ENCODE peak calls at places on chromosomes 7 and 10, in eight cellular contexts. One of them, this sample, is unnamed.

GRCh38 chr10:1360581-1361164 is 304.5 kb downstream of the WDR37 start:
- DNase-seq in ELR: no peak
- DNase-seq in hepatic stellate cell: no peak
- DNase-seq in activated T-cell treated with anti-CD3 and anti-CD28 coated beads, Interleukin-2, amount 50 U/mL, for 72 hours: no peak
- DNase-seq in psoas muscle: no peak
- DNase-seq in GM06990: no peak
- DNase-seq in NCI-H2029: no peak
- DNase-seq in progenitor cell of endocrine pancreas: no peak
- DNase-seq in this sample: no peak

GRCh38 chr10:102629661-102630614 is 14.3 kb upstream of the TRIM8 start:
- DNase-seq in ELR: peak
- DNase-seq in hepatic stellate cell: peak
- DNase-seq in activated T-cell treated with anti-CD3 and anti-CD28 coated beads, Interleukin-2, amount 50 U/mL, for 72 hours: no peak
- DNase-seq in psoas muscle: peak
- DNase-seq in GM06990: no peak
- DNase-seq in NCI-H2029: no peak
- DNase-seq in progenitor cell of endocrine pancreas: no peak
- DNase-seq in this sample: no peak

GRCh38 chr7:2760098-2760889 is 72.3 kb downstream of the AMZ1 start:
- DNase-seq in ELR: peak
- DNase-seq in hepatic stellate cell: peak
- DNase-seq in activated T-cell treated with anti-CD3 and anti-CD28 coated beads, Interleukin-2, amount 50 U/mL, for 72 hours: peak
- DNase-seq in psoas muscle: peak
- DNase-seq in GM06990: no peak
- DNase-seq in NCI-H2029: peak
- DNase-seq in progenitor cell of endocrine pancreas: no peak
- DNase-seq in this sample: no peak

GRCh38 chr10:99681553-99681952 is 22.2 kb downstream of the ENTPD7 start:
- DNase-seq in ELR: peak
- DNase-seq in hepatic stellate cell: no peak
- DNase-seq in activated T-cell treated with anti-CD3 and anti-CD28 coated beads, Interleukin-2, amount 50 U/mL, for 72 hours: no peak
- DNase-seq in psoas muscle: no peak
- DNase-seq in GM06990: no peak
- DNase-seq in NCI-H2029: peak
- DNase-seq in progenitor cell of endocrine pancreas: no peak
- DNase-seq in this sample: no peak

GRCh38 chr7:12607134-12607533 is 36.6 kb downstream of the SCIN start:
- DNase-seq in ELR: peak
- DNase-seq in hepatic stellate cell: no peak
- DNase-seq in activated T-cell treated with anti-CD3 and anti-CD28 coated beads, Interleukin-2, amount 50 U/mL, for 72 hours: no peak
- DNase-seq in psoas muscle: no peak
- DNase-seq in GM06990: no peak
- DNase-seq in NCI-H2029: peak
- DNase-seq in progenitor cell of endocrine pancreas: no peak
- DNase-seq in this sample: peak

GRCh38 chr10:70088299-70088698 is 35.7 kb downstream of the MACROH2A2 start:
- DNase-seq in ELR: no peak
- DNase-seq in hepatic stellate cell: no peak
- DNase-seq in activated T-cell treated with anti-CD3 and anti-CD28 coated beads, Interleukin-2, amount 50 U/mL, for 72 hours: no peak
- DNase-seq in psoas muscle: no peak
- DNase-seq in GM06990: no peak
- DNase-seq in NCI-H2029: no peak
- DNase-seq in progenitor cell of endocrine pancreas: no peak
- DNase-seq in this sample: no peak

GRCh38 chr7:781228-781864 is 50.9 kb upstream of the SUN1 start:
- DNase-seq in ELR: no peak
- DNase-seq in hepatic stellate cell: no peak
- DNase-seq in activated T-cell treated with anti-CD3 and anti-CD28 coated beads, Interleukin-2, amount 50 U/mL, for 72 hours: no peak
- DNase-seq in psoas muscle: peak
- DNase-seq in GM06990: no peak
- DNase-seq in NCI-H2029: no peak
- DNase-seq in progenitor cell of endocrine pancreas: no peak
- DNase-seq in this sample: no peak

GRCh38 chr7:16891338-16891737 is 9.6 kb upstream of the AGR3 start:
- DNase-seq in ELR: peak
- DNase-seq in hepatic stellate cell: peak
- DNase-seq in activated T-cell treated with anti-CD3 and anti-CD28 coated beads, Interleukin-2, amount 50 U/mL, for 72 hours: peak
- DNase-seq in psoas muscle: no peak
- DNase-seq in GM06990: no peak
- DNase-seq in NCI-H2029: no peak
- DNase-seq in progenitor cell of endocrine pancreas: no peak
- DNase-seq in this sample: peak

GRCh38 chr7:24966802-24967201 is 13.2 kb downstream of the OSBPL3 start:
- DNase-seq in ELR: peak
- DNase-seq in hepatic stellate cell: no peak
- DNase-seq in activated T-cell treated with anti-CD3 and anti-CD28 coated beads, Interleukin-2, amount 50 U/mL, for 72 hours: no peak
- DNase-seq in psoas muscle: no peak
- DNase-seq in GM06990: no peak
- DNase-seq in NCI-H2029: no peak
- DNase-seq in progenitor cell of endocrine pancreas: no peak
- DNase-seq in this sample: no peak

GRCh38 chr7:997404-998395 is 14.7 kb downstream of the CYP2W1 start:
- DNase-seq in ELR: no peak
- DNase-seq in hepatic stellate cell: no peak
- DNase-seq in activated T-cell treated with anti-CD3 and anti-CD28 coated beads, Interleukin-2, amount 50 U/mL, for 72 hours: no peak
- DNase-seq in psoas muscle: no peak
- DNase-seq in GM06990: no peak
- DNase-seq in NCI-H2029: no peak
- DNase-seq in progenitor cell of endocrine pancreas: no peak
- DNase-seq in this sample: no peak

GRCh38 chr7:74203157-74203556 is 6.6 kb upstream of the LAT2 start:
- DNase-seq in ELR: peak
- DNase-seq in hepatic stellate cell: peak
- DNase-seq in activated T-cell treated with anti-CD3 and anti-CD28 coated beads, Interleukin-2, amount 50 U/mL, for 72 hours: no peak
- DNase-seq in psoas muscle: no peak
- DNase-seq in GM06990: no peak
- DNase-seq in NCI-H2029: no peak
- DNase-seq in progenitor cell of endocrine pancreas: no peak
- DNase-seq in this sample: no peak

GRCh38 chr10:44306147-44306710 is 78.7 kb downstream of the CXCL12 start:
- DNase-seq in ELR: peak
- DNase-seq in hepatic stellate cell: peak
- DNase-seq in activated T-cell treated with anti-CD3 and anti-CD28 coated beads, Interleukin-2, amount 50 U/mL, for 72 hours: no peak
- DNase-seq in psoas muscle: no peak
- DNase-seq in GM06990: no peak
- DNase-seq in NCI-H2029: no peak
- DNase-seq in progenitor cell of endocrine pancreas: no peak
- DNase-seq in this sample: no peak

GRCh38 chr7:12220321-12221046 is 9.4 kb downstream of the TMEM106B start:
- DNase-seq in ELR: no peak
- DNase-seq in hepatic stellate cell: no peak
- DNase-seq in activated T-cell treated with anti-CD3 and anti-CD28 coated beads, Interleukin-2, amount 50 U/mL, for 72 hours: no peak
- DNase-seq in psoas muscle: no peak
- DNase-seq in GM06990: no peak
- DNase-seq in NCI-H2029: no peak
- DNase-seq in progenitor cell of endocrine pancreas: no peak
- DNase-seq in this sample: no peak

GRCh38 chr7:2168612-2169312 is 64.0 kb downstream of the MAD1L1 start:
- DNase-seq in ELR: no peak
- DNase-seq in hepatic stellate cell: no peak
- DNase-seq in activated T-cell treated with anti-CD3 and anti-CD28 coated beads, Interleukin-2, amount 50 U/mL, for 72 hours: no peak
- DNase-seq in psoas muscle: no peak
- DNase-seq in GM06990: no peak
- DNase-seq in NCI-H2029: no peak
- DNase-seq in progenitor cell of endocrine pancreas: no peak
- DNase-seq in this sample: no peak

This sample was measured in NCI-H2107.